ENCODE peak calls at places on chromosome 9, in nine cellular contexts. N is effector memory CD4-positive, alpha-beta T cell; B is cardiac muscle cell; Z is cardiac fibroblast; Y is A549; K is CD8-positive, alpha-beta memory T cell; I is dorsolateral prefrontal cortex; V is GM06990; P is SK-N-SH. E is an unnamed sample.

GRCh38 chr9:99020786-99021436 is 77.2 kb downstream of the COL15A1 start:
- DNase-seq in N (no peak), Z (no peak), I (no peak), V (no peak), Y (no peak), B (no peak), P (no peak), K (no peak), E (no peak)

GRCh38 chr9:4604678-4605095 is 57.4 kb upstream of the PLPP6 start:
- DNase-seq in V (peak; percentile 69), B (peak; percentile 69), N (no peak), I (no peak), Z (peak; percentile 80), Y (peak; percentile 68), K (peak; percentile 51), P (peak; percentile 68), E (peak; percentile 74)

GRCh38 chr9:78215706-78216105 is 20.2 kb upstream of the CEP78 start:
- DNase-seq in Z (peak; percentile 22), V (no peak), K (no peak), N (no peak), I (no peak), P (no peak), Y (no peak), B (no peak), E (no peak)

GRCh38 chr9:134374301-134375010 is 48.2 kb downstream of the RXRA start:
- DNase-seq in P (peak; percentile 76), I (no peak), N (no peak), K (no peak), Z (no peak), V (no peak), B (no peak), Y (no peak), E (no peak)

GRCh38 chr9:841371-842209 is at the start of gene DMRT1:
- DNase-seq in P (no peak), V (peak; percentile 58), B (no peak), I (no peak), N (no peak), K (no peak), Z (no peak), Y (no peak), E (no peak)

GRCh38 chr9:120892748-120893584 is 16.0 kb upstream of the PHF19 start:
- DNase-seq in Y (no peak), I (no peak), Z (peak; percentile 94), N (peak; percentile 65), B (peak; percentile 38), K (peak; percentile 59), P (no peak), V (peak; percentile 79), E (peak; percentile 87)

GRCh38 chr9:135885100-135885853 is 22.1 kb downstream of the CAMSAP1 start:
- DNase-seq in K (no peak), B (no peak), V (no peak), Y (no peak), Z (peak; percentile 63), P (peak; percentile 65), N (no peak), I (no peak), E (peak; percentile 39)

GRCh38 chr9:114210691-114211276 is 55.4 kb downstream of the COL27A1 start:
- DNase-seq in Y (no peak), P (no peak), K (no peak), B (no peak), N (no peak), I (no peak), V (no peak), Z (no peak), E (no peak)

GRCh38 chr9:129480227-129480626 is 140.7 kb downstream of the C9orf50 start:
- DNase-seq in Y (no peak), V (no peak), K (no peak), P (no peak), I (no peak), Z (peak; percentile 48), B (peak; percentile 63), N (no peak), E (peak; percentile 36)

GRCh38 chr9:136982232-136983051 is at the start of gene LCNL1:
- DNase-seq in Y (no peak), P (no peak), I (no peak), B (no peak), V (no peak), N (no peak), K (no peak), Z (no peak), E (no peak)

GRCh38 chr9:1939926-1940368 is 75.2 kb upstream of the SMARCA2 start:
- DNase-seq in P (peak; percentile 54), B (peak; percentile 11), K (peak; percentile 19), Y (peak; percentile 17), I (no peak), V (peak; percentile 56), Z (peak; percentile 14), N (no peak), E (peak; percentile 15)

GRCh38 chr9:121013911-121014310 is 36.2 kb downstream of the C5 start:
- DNase-seq in I (no peak), V (no peak), B (no peak), N (no peak), Y (no peak), K (no peak), P (no peak), Z (no peak), E (no peak)

GRCh38 chr9:95854386-95855015 is 21.0 kb upstream of the ERCC6L2 start:
- DNase-seq in P (no peak), N (no peak), K (no peak), Y (no peak), B (peak; percentile 78), I (no peak), Z (peak; percentile 85), V (no peak), E (peak; percentile 74)

GRCh38 chr9:119218293-119218692 is 150.9 kb downstream of the BRINP1 start:
- DNase-seq in I (no peak), P (no peak), V (no peak), B (no peak), Y (no peak), N (no peak), K (no peak), Z (no peak), E (no peak)

GRCh38 chr9:134062461-134063087 is 5.3 kb downstream of the BRD3 start:
- DNase-seq in I (no peak), Y (no peak), Z (no peak), P (no peak), B (no peak), N (no peak), K (no peak), V (no peak), E (no peak)

GRCh38 chr9:33718987-33719386 is 76.4 kb upstream of the PRSS3 start:
- DNase-seq in Y (no peak), I (no peak), P (no peak), Z (peak; percentile 59), K (no peak), N (no peak), B (peak; percentile 54), V (no peak), E (peak; percentile 30)

GRCh38 chr9:134962065-134962997 is 44.6 kb upstream of the FCN1 start:
- DNase-seq in Y (no peak), N (no peak), V (no peak), B (no peak), K (no peak), P (no peak), Z (no peak), I (no peak), E (no peak)

GRCh38 chr9:4922730-4923129 is 62.3 kb upstream of the JAK2 start:
- DNase-seq in V (no peak), Y (no peak), Z (no peak), N (no peak), P (no peak), B (no peak), I (no peak), K (no peak), E (no peak)

GRCh38 chr9:94843089-94843488 is 116.6 kb downstream of the AOPEP start:
- DNase-seq in K (no peak), Y (no peak), Z (no peak), N (no peak), V (no peak), I (no peak), B (no peak), P (no peak), E (no peak)

GRCh38 chr9:100101608-100102007 is 2.6 kb downstream of the INVS start:
- DNase-seq in I (no peak), V (no peak), Y (no peak), N (no peak), B (no peak), Z (no peak), K (no peak), P (no peak), E (no peak)

GRCh38 chr9:131042666-131043065 is 33.7 kb downstream of the LAMC3 start:
- DNase-seq in V (no peak), P (no peak), I (no peak), N (no peak), K (no peak), B (no peak), Z (no peak), Y (no peak), E (no peak)
- H3K4me3 ChIP-seq in V (no peak overlapping the region), P (no peak overlapping the region), I (no peak overlapping the region), N (no peak overlapping the region), K (no peak overlapping the region), B (no peak overlapping the region), Z (no peak overlapping the region), Y (no peak overlapping the region), E (no peak overlapping the region)

GRCh38 chr9:70789086-70789485 is 332.3 kb downstream of the TRPM3 start:
- DNase-seq in Y (no peak), Z (no peak), P (no peak), N (no peak), I (no peak), B (no peak), K (no peak), V (no peak), E (no peak)
- H3K4me3 ChIP-seq in Y (no peak overlapping the region), Z (no peak overlapping the region), P (no peak overlapping the region), N (no peak overlapping the region), I (no peak overlapping the region), B (no peak overlapping the region), K (no peak overlapping the region), V (no peak overlapping the region), E (no peak overlapping the region)

DNA sequence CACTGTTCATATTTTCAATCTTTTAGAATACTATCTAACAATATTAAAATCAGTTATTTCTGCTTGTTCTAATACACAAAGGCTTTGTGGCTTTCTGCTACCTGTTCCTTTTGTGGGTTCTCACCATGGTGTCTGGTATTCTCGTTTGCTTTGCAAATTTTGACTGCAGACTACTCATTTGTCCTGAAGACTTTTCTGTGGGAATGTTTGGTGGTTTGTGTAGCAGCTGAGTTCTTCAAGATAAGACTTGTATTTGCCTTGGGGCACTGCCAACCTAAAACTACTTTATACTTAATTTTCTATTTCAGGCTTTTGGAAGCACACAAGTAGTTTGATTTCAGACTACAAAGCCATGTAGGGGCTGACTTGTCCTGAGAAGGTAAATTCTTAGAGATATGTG is 11.1 kb downstream of the IL33 start:
- DNase-seq in V (no peak), Y (no peak), N (no peak), Z (peak; percentile 62), P (no peak), I (no peak), B (peak; percentile 85), K (no peak), E (no peak)
- H3K4me3 ChIP-seq in V (no peak overlapping the region), Y (no peak overlapping the region), N (no peak overlapping the region), Z (no peak overlapping the region), P (no peak overlapping the region), I (no peak overlapping the region), B (no peak overlapping the region), K (no peak overlapping the region), E (no peak overlapping the region)

DNA sequence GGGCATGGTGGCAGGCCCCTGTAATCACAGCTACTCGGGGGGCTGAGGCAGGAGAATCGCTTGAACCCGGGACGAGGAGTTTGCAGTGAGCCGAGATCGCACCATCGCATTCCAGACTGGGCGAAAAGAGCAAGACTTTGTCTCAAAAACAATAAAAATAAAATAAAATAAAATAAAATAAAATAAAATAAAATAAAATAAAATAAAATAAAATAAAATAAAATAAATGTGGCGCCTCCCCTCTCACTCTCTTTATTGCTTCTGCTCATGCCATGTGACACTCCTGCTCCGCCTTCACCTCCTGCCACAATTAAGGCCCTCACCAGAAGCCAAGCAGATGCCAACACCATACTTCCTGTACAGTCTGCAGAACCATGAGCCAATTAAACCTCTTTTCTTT is 3.8 kb upstream of the SHC3 start:
- DNase-seq in N (no peak), P (no peak), K (no peak), Y (no peak), B (no peak), V (no peak), Z (no peak), I (no peak), E (no peak)
- H3K4me3 ChIP-seq in N (no peak overlapping the region), P (no peak overlapping the region), K (no peak overlapping the region), Y (no peak overlapping the region), B (no peak overlapping the region), V (no peak overlapping the region), Z (no peak overlapping the region), I (no peak overlapping the region), E (no peak overlapping the region)

E was measured in fibroblast of mammary gland.